ENCODE peak calls at places on chromosome 11, in four cellular contexts. P is K562, R is Panc1, F is HepG2. A is an unnamed sample.
A peak's percentile ranks its signal among the peaks of the same experiment; 100 is the strongest.

GRCh38 chr11:83054904-83055380 is 16.8 kb downstream of the RAB30 start:
- DNase-seq in R (no peak), F (peak; percentile 24), P (no peak), A (no peak)

GRCh38 chr11:94493146-94493442 is 550 bp downstream of the MRE11 start:
- DNase-seq in R (no peak), F (no peak), P (no peak), A (no peak)

GRCh38 chr11:78607691-78608090 is 33.0 kb upstream of the NARS2 start:
- DNase-seq in P (no peak), F (no peak), R (no peak), A (no peak)

GRCh38 chr11:31254411-31254810 is 115.1 kb downstream of the DCDC1 start:
- DNase-seq in F (no peak), R (no peak), P (no peak), A (no peak)

GRCh38 chr11:117883063-117883462 is 6.6 kb upstream of the FXYD6 start:
- DNase-seq in P (no peak), F (no peak), R (no peak), A (no peak)

GRCh38 chr11:73267122-73267846 is 4.9 kb upstream of the P2RY6 start:
- DNase-seq in R (no peak), P (no peak), F (no peak), A (no peak)

GRCh38 chr11:71342951-71343827 is 90.8 kb upstream of the SHANK2 start:
- DNase-seq in P (peak; percentile 78), R (no peak), F (peak; percentile 77), A (peak; percentile 40)

GRCh38 chr11:90884181-90884580 is 661.3 kb upstream of the CHORDC1 start:
- DNase-seq in P (no peak), F (no peak), R (no peak), A (no peak)

GRCh38 chr11:110032257-110032656 is 60.9 kb upstream of the ZC3H12C start:
- DNase-seq in P (no peak), R (no peak), F (no peak), A (no peak)

GRCh38 chr11:78860720-78861422 is 286.2 kb upstream of the NARS2 start:
- DNase-seq in R (no peak), F (no peak), P (peak; percentile 11), A (no peak)

GRCh38 chr11:10305964-10306918 is 1.4 kb downstream of the ADM start:
- DNase-seq in F (no peak), R (no peak), P (no peak), A (no peak)

GRCh38 chr11:38818720-38819119 is 2220.7 kb upstream of the RAG2 start:
- DNase-seq in F (no peak), P (no peak), R (no peak), A (no peak)

GRCh38 chr11:86952933-86953637 is 2.1 kb downstream of the FZD4 start:
- DNase-seq in P (no peak), R (no peak), F (no peak), A (no peak)

GRCh38 chr11:118911880-118912741 is 13.6 kb downstream of the BCL9L start:
- DNase-seq in R (peak; percentile 96), P (peak; percentile 81), F (peak; percentile 83), A (peak; percentile 96)

GRCh38 chr11:29119691-29120328 is 897.0 kb downstream of the KCNA4 start:
- DNase-seq in R (peak; percentile 71), F (no peak), P (no peak), A (no peak)

GRCh38 chr11:117972044-117972443 is 14.2 kb upstream of the IL10RA start:
- DNase-seq in F (no peak), P (peak; percentile 5), R (no peak), A (no peak)

GRCh38 chr11:79439893-79440450 is 858 bp downstream of the TENM4 start:
- DNase-seq in P (no peak), R (no peak), F (no peak), A (no peak)

GRCh38 chr11:17563248-17563647 is 16.2 kb downstream of the OTOG start:
- DNase-seq in R (no peak), F (no peak), P (no peak), A (no peak)

DNA sequence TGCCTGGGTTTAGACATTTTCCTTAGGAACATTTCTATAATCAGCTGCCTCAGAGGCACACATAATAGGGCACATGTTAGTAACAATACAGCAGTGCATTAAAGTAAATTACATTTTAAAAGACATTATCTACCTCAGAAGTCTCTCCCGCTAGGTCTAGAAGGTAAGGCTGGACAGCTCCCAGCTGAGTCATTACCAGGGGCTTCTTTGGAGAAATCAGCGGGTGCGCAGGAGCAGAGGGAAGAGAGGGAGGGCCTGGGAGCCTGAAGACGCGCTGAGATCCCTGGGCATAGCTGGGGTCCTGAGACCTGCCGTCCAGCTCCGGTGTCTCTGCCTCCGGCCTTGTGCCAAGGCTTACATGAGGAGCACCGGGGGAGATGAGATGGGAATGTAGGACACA is 67.7 kb downstream of the TMPRSS5 start:
- DNase-seq in P (no peak), F (no peak), R (no peak), A (no peak)
- TF ChIP-seq REST in P (no peak), F (no peak), R (peak; percentile 50), A (no peak)

GRCh38 chr11:130069684-130070108 is at the start of gene APLP2:
- DNase-seq in R (peak; percentile 90), P (peak; percentile 95), F (peak; percentile 97), A (peak; percentile 94)

GRCh38 chr11:130071211-130071712 is 1.6 kb downstream of the APLP2 start:
- DNase-seq in R (no peak), P (no peak), F (peak; percentile 13), A (no peak)

GRCh38 chr11:130068986-130069683 is 559 bp upstream of the APLP2 start:
- DNase-seq in P (no peak), R (peak; percentile 43), F (no peak), A (peak; percentile 35)

GRCh38 chr11:130070829-130071205 is 1.1 kb downstream of the APLP2 start:
- DNase-seq in R (no peak), P (no peak), F (no peak), A (no peak)

GRCh38 chr11:130070109-130070828 is 575 bp downstream of the APLP2 start:
- DNase-seq in F (no peak), R (no peak), P (peak; percentile 65), A (no peak)
- TF ChIP-seq TCF7L2 in F (no peak), R (no peak), P (no peak), A (no peak)

GRCh38 chr11:1654388-1655167 is 25.0 kb downstream of the KRTAP5-5 start:
- DNase-seq in P (no peak), F (no peak), R (no peak), A (no peak)
- TF ChIP-seq REST in P (no peak), F (no peak), R (no peak), A (no peak)

GRCh38 chr11:13303668-13304649 is 26.4 kb downstream of the BMAL1 start:
- DNase-seq in R (no peak), P (no peak), F (no peak), A (no peak)
- TF ChIP-seq TCF7L2 in R (no peak), P (no peak), F (no peak), A (no peak)

DNA sequence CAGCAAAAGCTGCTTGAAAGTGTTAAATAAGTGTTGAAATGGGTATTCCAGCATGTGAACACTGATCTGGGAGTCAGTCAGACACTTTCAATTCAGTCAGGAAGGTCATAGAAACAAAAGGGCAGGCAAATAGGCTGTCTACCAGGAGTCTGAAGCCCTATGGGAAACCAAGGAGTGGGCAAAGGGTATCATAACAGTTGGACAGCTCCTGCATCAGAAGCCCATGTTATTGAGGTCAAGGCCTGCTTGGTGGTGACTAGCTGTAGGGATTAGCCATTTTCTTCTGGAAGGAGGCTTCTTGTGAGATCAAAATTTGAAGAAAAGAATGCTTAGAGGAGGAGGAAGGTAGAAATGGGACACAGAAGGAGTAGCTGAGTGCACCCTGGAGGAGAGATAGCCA is 97.3 kb downstream of the STIM1 start:
- DNase-seq in R (no peak), P (no peak), F (no peak), A (no peak)
- TF ChIP-seq REST in R (no peak), P (no peak), F (peak; percentile 2), A (peak; percentile 8)

GRCh38 chr11:121123670-121124069 is 22.6 kb downstream of the TECTA start:
- DNase-seq in P (no peak), F (no peak), R (no peak), A (no peak)

GRCh38 chr11:121117753-121118152 is 16.7 kb downstream of the TECTA start:
- DNase-seq in R (no peak), F (no peak), P (no peak), A (no peak)

GRCh38 chr11:121119444-121119843 is 18.4 kb downstream of the TECTA start:
- DNase-seq in P (peak; percentile 14), R (no peak), F (no peak), A (no peak)

GRCh38 chr11:121127809-121128208 is 26.8 kb downstream of the TECTA start:
- DNase-seq in F (no peak), P (no peak), R (no peak), A (no peak)

GRCh38 chr11:121122328-121122727 is 21.3 kb downstream of the TECTA start:
- DNase-seq in P (no peak), R (no peak), F (no peak), A (no peak)
- TF ChIP-seq TCF7L2 in P (no peak), R (no peak), F (no peak), A (no peak)

DNA sequence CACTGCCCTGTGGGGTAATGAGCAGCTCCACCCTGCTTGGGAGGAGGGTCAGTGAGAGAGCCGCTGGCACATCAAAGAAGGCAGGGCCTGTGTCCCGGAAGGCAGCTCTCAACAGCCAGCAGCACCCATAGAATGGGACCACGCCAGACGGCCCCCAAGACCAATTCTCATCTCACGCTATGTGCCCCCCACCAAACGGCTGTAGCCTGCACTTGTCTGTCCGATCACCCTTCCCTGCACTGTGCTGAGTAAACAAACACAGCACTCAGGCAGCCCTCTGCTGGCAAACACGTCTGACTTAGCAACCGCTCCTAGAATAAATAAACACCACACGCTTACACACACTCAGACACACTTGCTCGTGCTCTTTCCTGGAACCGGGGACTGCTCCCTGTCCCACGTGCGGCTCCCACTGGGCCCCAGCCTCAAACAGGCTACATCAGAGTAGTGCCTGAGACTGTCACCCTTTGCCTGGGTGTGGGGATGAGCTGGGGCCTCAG is 53.2 kb upstream of the CDON start:
- DNase-seq in R (peak; percentile 8), P (peak; percentile 24), F (peak; percentile 93), A (peak; percentile 7)
- TF ChIP-seq REST in R (no peak), P (no peak), F (no peak), A (no peak)

GRCh38 chr11:48154162-48154561 is 62.4 kb upstream of the OR4B1 start:
- DNase-seq in F (no peak), P (no peak), R (no peak), A (no peak)

GRCh38 chr11:48148749-48149148 is 67.9 kb upstream of the OR4B1 start:
- DNase-seq in R (no peak), P (no peak), F (no peak), A (no peak)

DNA sequence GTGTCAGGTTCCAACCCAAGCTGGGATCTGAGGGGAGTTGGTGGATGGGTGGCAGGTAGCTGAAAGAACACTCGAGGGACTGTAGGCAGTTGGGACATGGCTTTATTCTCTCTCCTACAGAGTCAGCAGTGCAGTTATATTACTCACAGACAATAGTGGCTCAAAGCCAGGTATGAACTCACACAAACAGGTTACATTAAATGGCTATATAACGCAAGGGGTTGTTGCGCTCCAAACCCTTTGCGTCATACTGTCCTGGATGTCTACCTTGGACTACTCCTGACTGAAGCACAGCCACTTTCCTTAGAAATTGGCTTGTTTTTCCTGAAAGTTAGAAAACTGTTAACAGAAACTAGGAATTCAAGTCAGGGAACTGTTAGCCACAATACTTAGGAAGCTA is 66.4 kb upstream of the OR4B1 start:
- DNase-seq in R (no peak), F (no peak), P (no peak), A (no peak)
- TF ChIP-seq TCF7L2 in R (no peak), F (no peak), P (no peak), A (no peak)